ENCODE peak calls at places on chromosomes 5 and 9, in five cellular contexts. Y, G, V, D and W are unnamed samples.

GRCh38 chr9:104025109-104025508 is 69.0 kb upstream of the SMC2 start:
- DNase-seq in Y (no peak), G (no peak), V (no peak), D (no peak), W (no peak)

GRCh38 chr9:86836797-86837196 is 110.5 kb downstream of the GAS1 start:
- DNase-seq in Y (no peak), G (no peak), V (no peak), D (no peak), W (no peak)

GRCh38 chr9:33157960-33158359 is 9.2 kb downstream of the B4GALT1 start:
- DNase-seq in Y (no peak), G (no peak), V (no peak), D (no peak), W (peak)

GRCh38 chr5:15533124-15533893 is 33.3 kb downstream of the FBXL7 start:
- DNase-seq in Y (no peak), G (no peak), V (peak), D (no peak), W (no peak)

GRCh38 chr5:53031695-53032096 is 42.5 kb downstream of the ITGA2 start:
- DNase-seq in Y (no peak), G (no peak), V (peak), D (no peak), W (no peak)

GRCh38 chr9:126373241-126373640 is 46.6 kb downstream of the MVB12B start:
- DNase-seq in Y (no peak), G (no peak), V (peak), D (no peak), W (no peak)

GRCh38 chr9:31445960-31446359 is 938.5 kb upstream of the ACO1 start:
- DNase-seq in Y (no peak), G (no peak), V (no peak), D (no peak), W (no peak)

GRCh38 chr9:93155716-93156474 is 21.8 kb upstream of the NINJ1 start:
- DNase-seq in Y (no peak), G (no peak), V (no peak), D (no peak), W (no peak)

GRCh38 chr5:2739360-2740050 is 12.0 kb downstream of the IRX2 start:
- DNase-seq in Y (no peak), G (no peak), V (peak), D (no peak), W (no peak)

GRCh38 chr5:140253985-140254384 is 48.9 kb downstream of the PFDN1 start:
- DNase-seq in Y (no peak), G (peak), V (peak), D (no peak), W (no peak)

GRCh38 chr5:13249854-13250253 is 694.6 kb downstream of the DNAH5 start:
- DNase-seq in Y (no peak), G (no peak), V (no peak), D (no peak), W (no peak)

GRCh38 chr9:83620841-83621636 is 1.9 kb upstream of the IDNK start:
- DNase-seq in Y (no peak), G (peak), V (peak), D (peak), W (no peak)

GRCh38 chr5:40547994-40548575 is 131.6 kb upstream of the PTGER4 start:
- DNase-seq in Y (no peak), G (no peak), V (no peak), D (no peak), W (no peak)

GRCh38 chr5:126961702-126962101 is 68.7 kb downstream of the MARCHF3 start:
- DNase-seq in Y (no peak), G (no peak), V (no peak), D (no peak), W (no peak)

GRCh38 chr5:152063004-152063403 is 138.4 kb upstream of the GLRA1 start:
- DNase-seq in Y (no peak), G (no peak), V (no peak), D (no peak), W (no peak)

GRCh38 chr5:34709861-34710673 is 53.9 kb downstream of the RAI14 start:
- DNase-seq in Y (no peak), G (no peak), V (peak), D (no peak), W (no peak)

GRCh38 chr9:105673850-105674387 is 11.7 kb downstream of the TAL2 start:
- DNase-seq in Y (no peak), G (no peak), V (no peak), D (no peak), W (no peak)

GRCh38 chr9:104983491-104983890 is 55.5 kb upstream of the ABCA1 start:
- DNase-seq in Y (no peak), G (no peak), V (no peak), D (no peak), W (no peak)

GRCh38 chr9:110351009-110351467 is 13.4 kb upstream of the TXNDC8 start:
- DNase-seq in Y (no peak), G (peak), V (peak), D (no peak), W (no peak)

GRCh38 chr5:142655339-142656267 is 30.3 kb downstream of the FGF1 start:
- DNase-seq in Y (peak), G (peak), V (peak), D (peak), W (peak)

GRCh38 chr5:1009359-1010180 is 968 bp downstream of the NKD2 start:
- DNase-seq in Y (peak), G (no peak), V (no peak), D (peak), W (peak)
- H3K4me3 ChIP-seq in Y (peak), G (peak), V (no peak), D (peak), W (no peak)

GRCh38 chr9:107584944-107585343 is 95.4 kb upstream of the KLF4 start:
- DNase-seq in Y (no peak), G (no peak), V (no peak), D (no peak), W (no peak)
- H3K4me3 ChIP-seq in Y (no peak), G (no peak), V (no peak), D (no peak), W (no peak)

DNA sequence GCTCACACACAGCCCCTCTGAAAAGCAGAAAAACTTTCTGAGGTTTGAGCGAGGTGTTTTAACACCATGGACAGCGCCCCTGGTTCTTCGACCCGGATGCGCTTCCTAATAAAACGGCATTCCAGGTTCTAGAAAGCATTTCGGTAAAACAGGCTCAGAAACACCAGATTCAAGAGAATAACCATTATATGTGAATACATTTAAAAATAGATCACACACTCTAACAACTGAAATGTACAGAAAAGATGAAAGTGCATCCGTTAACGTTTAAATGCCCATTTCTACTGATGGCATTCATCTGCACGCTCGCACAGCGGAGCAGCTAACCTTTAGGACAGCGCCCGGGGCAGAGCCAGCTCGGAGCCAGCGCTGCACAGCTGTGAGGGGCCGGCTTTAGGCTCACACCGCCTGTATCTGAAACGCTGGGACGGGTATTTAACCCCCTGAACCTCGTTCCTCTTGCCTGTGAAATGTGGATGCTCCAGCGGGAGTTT is 26.3 kb upstream of the TENT4A start:
- DNase-seq in Y (no peak), G (no peak), V (peak), D (no peak), W (no peak)
- H3K4me3 ChIP-seq in Y (peak), G (no peak), V (peak), D (peak), W (no peak)

DNA sequence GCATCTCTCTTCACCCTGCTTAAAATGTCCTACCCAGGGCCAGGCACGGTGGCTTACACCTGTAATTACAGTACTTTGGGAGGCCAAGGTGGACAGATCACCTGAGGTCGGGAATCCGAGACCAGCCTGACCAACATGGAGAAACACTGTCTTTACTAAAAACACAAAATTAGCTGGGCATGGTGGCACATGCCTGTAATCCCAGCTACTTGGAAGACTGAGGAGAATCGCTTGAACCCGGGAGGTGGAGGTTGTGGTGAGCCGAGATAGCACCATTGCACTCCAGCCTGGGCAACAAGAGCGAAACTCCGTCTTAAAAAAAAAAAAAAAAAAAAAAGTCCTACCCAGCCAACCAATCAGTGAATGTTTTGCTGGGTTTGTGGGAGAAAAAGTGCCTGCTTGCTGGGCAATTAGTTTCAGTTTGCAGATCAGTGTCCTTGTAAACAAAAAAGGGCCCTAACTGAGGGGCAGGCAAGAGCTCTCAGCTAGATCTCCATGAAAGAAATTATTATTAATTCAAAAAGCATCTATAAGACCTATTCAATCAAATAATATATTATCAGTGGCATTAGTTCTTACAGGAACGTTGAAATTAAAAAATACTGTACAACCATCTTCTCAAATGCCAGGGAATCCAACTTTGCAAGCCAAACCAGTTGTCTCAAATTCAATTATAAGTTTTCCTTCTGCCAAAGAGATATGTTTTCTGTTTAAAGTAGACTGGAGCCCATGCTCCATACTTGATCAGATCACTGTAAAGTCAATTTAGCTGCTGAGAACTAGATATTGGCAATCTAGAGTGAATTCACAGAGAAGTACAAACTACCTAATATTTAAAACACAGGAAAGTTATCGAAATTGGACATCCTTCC is 3.9 kb downstream of the MEGF9 start:
- DNase-seq in Y (no peak), G (no peak), V (peak), D (no peak), W (no peak)
- H3K4me3 ChIP-seq in Y (peak), G (peak), V (peak), D (peak), W (no peak)

GRCh38 chr5:117809251-117809650 is 1179.1 kb downstream of the DTWD2 start:
- DNase-seq in Y (no peak), G (no peak), V (no peak), D (no peak), W (no peak)

GRCh38 chr5:117813850-117814249 is 1174.5 kb downstream of the DTWD2 start:
- DNase-seq in Y (no peak), G (no peak), V (no peak), D (no peak), W (no peak)

DNA sequence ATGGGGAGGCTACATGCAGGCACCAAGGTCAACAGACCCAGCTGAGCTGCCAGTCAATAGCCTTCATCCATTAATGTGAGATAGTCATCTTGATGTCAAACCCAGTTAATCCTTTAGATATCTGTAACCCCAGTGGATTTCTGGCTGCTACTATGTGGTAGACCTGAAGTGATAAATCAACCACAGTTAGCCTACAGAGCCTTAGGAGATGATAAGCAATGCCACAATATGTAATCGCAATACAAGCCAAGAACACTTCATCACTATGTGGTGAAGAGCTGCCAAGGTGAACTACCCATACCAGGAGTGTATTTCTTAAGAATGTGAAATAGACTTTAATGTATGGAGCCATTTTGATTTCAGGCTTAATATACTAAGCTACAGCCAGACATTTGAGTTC is 1175.5 kb downstream of the DTWD2 start:
- DNase-seq in Y (no peak), G (no peak), V (no peak), D (no peak), W (no peak)
- H3K4me3 ChIP-seq in Y (no peak), G (no peak), V (no peak), D (no peak), W (no peak)

GRCh38 chr9:116141864-116142561 is 11.6 kb upstream of the PAPPA start:
- DNase-seq in Y (no peak), G (no peak), V (peak), D (no peak), W (no peak)

GRCh38 chr9:116133163-116133562 is 20.4 kb upstream of the PAPPA start:
- DNase-seq in Y (no peak), G (no peak), V (no peak), D (no peak), W (no peak)

GRCh38 chr9:116134981-116135380 is 18.6 kb upstream of the PAPPA start:
- DNase-seq in Y (no peak), G (no peak), V (no peak), D (no peak), W (no peak)

GRCh38 chr9:116137581-116137980 is 16.0 kb upstream of the PAPPA start:
- DNase-seq in Y (no peak), G (no peak), V (peak), D (no peak), W (no peak)

DNA sequence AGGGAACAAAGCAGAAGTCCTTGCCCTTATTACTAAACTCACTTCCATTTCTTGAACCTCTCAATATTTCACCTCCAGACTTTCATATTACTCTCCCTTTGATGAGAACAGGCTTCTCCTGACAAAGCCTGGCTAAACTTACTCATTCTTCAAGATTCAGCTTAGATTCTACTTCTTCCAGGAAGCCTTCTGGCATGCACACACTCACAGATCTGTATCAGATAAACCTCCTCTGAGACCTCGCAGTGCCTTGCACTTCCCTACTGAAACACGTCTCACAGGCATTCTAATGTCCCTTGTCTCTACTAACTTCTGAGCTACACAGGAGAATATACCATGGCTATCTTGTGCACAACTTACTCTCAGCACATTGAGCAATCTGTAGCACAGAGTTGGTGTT is 16.6 kb upstream of the PAPPA start:
- DNase-seq in Y (no peak), G (no peak), V (no peak), D (no peak), W (no peak)
- H3K4me3 ChIP-seq in Y (no peak), G (no peak), V (no peak), D (no peak), W (no peak)

GRCh38 chr9:14029811-14030210 is 284.1 kb downstream of the NFIB start:
- DNase-seq in Y (no peak), G (no peak), V (no peak), D (no peak), W (no peak)

GRCh38 chr9:14031015-14031414 is 282.9 kb downstream of the NFIB start:
- DNase-seq in Y (no peak), G (no peak), V (no peak), D (peak), W (no peak)

GRCh38 chr9:14033067-14033466 is 280.9 kb downstream of the NFIB start:
- DNase-seq in Y (no peak), G (no peak), V (no peak), D (no peak), W (no peak)

GRCh38 chr9:14031761-14032279 is 282.1 kb downstream of the NFIB start:
- DNase-seq in Y (no peak), G (no peak), V (no peak), D (no peak), W (no peak)

GRCh38 chr9:14030350-14030823 is 283.6 kb downstream of the NFIB start:
- DNase-seq in Y (no peak), G (peak), V (peak), D (no peak), W (peak)
- H3K4me3 ChIP-seq in Y (peak), G (no peak), V (peak), D (peak), W (no peak)